ENCODE peak calls at places on chromosome 11, in nine cellular contexts. One of them, this sample, is unnamed.

GRCh38 chr11:12007769-12008737 is at the start of gene DKK3:
- DNase-seq in pancreas: no peak
- DNase-seq in lower lobe of right lung: no peak
- DNase-seq in stimulated activated CD8-positive, alpha-beta memory T cell treated with anti-CD3 and anti-CD28 coated beads, Interleukin-4, amount 100 ng/mL, for 1 hour: no peak
- DNase-seq in posterior vena cava: no peak
- DNase-seq in RPMI8226: no peak
- DNase-seq in activated T-helper 1 cell treated with anti-CD3 and anti-CD28 coated beads, Interleukin-12 subunit alpha, Interleukin-12 subunit beta, Interleukin-2, Interleukin-4 antibody, amounts not matched to agents 30 ng/mL and 10 ng/mL and 1 ng/mL, durations not matched to agents 14 hours and 24 hours and 36 hours: no peak
- DNase-seq in IMR-90: peak
- DNase-seq in stimulated activated CD4-positive, alpha-beta T cell treated with anti-CD3 and anti-CD28 coated beads, Interleukin-1b, Interleukin-23, amount 100 ng/mL, for 1 hour: no peak
- DNase-seq in this sample: no peak

GRCh38 chr11:26062665-26063064 is 269.3 kb upstream of the ANO3 start:
- DNase-seq in pancreas: no peak
- DNase-seq in lower lobe of right lung: no peak
- DNase-seq in stimulated activated CD8-positive, alpha-beta memory T cell treated with anti-CD3 and anti-CD28 coated beads, Interleukin-4, amount 100 ng/mL, for 1 hour: no peak
- DNase-seq in posterior vena cava: no peak
- DNase-seq in RPMI8226: no peak
- DNase-seq in activated T-helper 1 cell treated with anti-CD3 and anti-CD28 coated beads, Interleukin-12 subunit alpha, Interleukin-12 subunit beta, Interleukin-2, Interleukin-4 antibody, amounts not matched to agents 30 ng/mL and 10 ng/mL and 1 ng/mL, durations not matched to agents 14 hours and 24 hours and 36 hours: no peak
- DNase-seq in IMR-90: no peak
- DNase-seq in stimulated activated CD4-positive, alpha-beta T cell treated with anti-CD3 and anti-CD28 coated beads, Interleukin-1b, Interleukin-23, amount 100 ng/mL, for 1 hour: no peak
- DNase-seq in this sample: no peak

GRCh38 chr11:67054851-67055523 is 1.7 kb upstream of the RHOD start:
- DNase-seq in pancreas: peak
- DNase-seq in lower lobe of right lung: peak
- DNase-seq in stimulated activated CD8-positive, alpha-beta memory T cell treated with anti-CD3 and anti-CD28 coated beads, Interleukin-4, amount 100 ng/mL, for 1 hour: no peak
- DNase-seq in posterior vena cava: no peak
- DNase-seq in RPMI8226: peak
- DNase-seq in activated T-helper 1 cell treated with anti-CD3 and anti-CD28 coated beads, Interleukin-12 subunit alpha, Interleukin-12 subunit beta, Interleukin-2, Interleukin-4 antibody, amounts not matched to agents 30 ng/mL and 10 ng/mL and 1 ng/mL, durations not matched to agents 14 hours and 24 hours and 36 hours: no peak
- DNase-seq in IMR-90: peak
- DNase-seq in stimulated activated CD4-positive, alpha-beta T cell treated with anti-CD3 and anti-CD28 coated beads, Interleukin-1b, Interleukin-23, amount 100 ng/mL, for 1 hour: no peak
- DNase-seq in this sample: no peak

GRCh38 chr11:123255909-123256308 is 60.9 kb upstream of the CLMP start:
- DNase-seq in pancreas: no peak
- DNase-seq in lower lobe of right lung: no peak
- DNase-seq in stimulated activated CD8-positive, alpha-beta memory T cell treated with anti-CD3 and anti-CD28 coated beads, Interleukin-4, amount 100 ng/mL, for 1 hour: no peak
- DNase-seq in posterior vena cava: no peak
- DNase-seq in RPMI8226: no peak
- DNase-seq in activated T-helper 1 cell treated with anti-CD3 and anti-CD28 coated beads, Interleukin-12 subunit alpha, Interleukin-12 subunit beta, Interleukin-2, Interleukin-4 antibody, amounts not matched to agents 30 ng/mL and 10 ng/mL and 1 ng/mL, durations not matched to agents 14 hours and 24 hours and 36 hours: no peak
- DNase-seq in IMR-90: no peak
- DNase-seq in stimulated activated CD4-positive, alpha-beta T cell treated with anti-CD3 and anti-CD28 coated beads, Interleukin-1b, Interleukin-23, amount 100 ng/mL, for 1 hour: no peak
- DNase-seq in this sample: no peak

GRCh38 chr11:64633555-64634159 is 42.6 kb downstream of the SLC22A12 start:
- DNase-seq in pancreas: no peak
- DNase-seq in lower lobe of right lung: no peak
- DNase-seq in stimulated activated CD8-positive, alpha-beta memory T cell treated with anti-CD3 and anti-CD28 coated beads, Interleukin-4, amount 100 ng/mL, for 1 hour: no peak
- DNase-seq in posterior vena cava: no peak
- DNase-seq in RPMI8226: no peak
- DNase-seq in activated T-helper 1 cell treated with anti-CD3 and anti-CD28 coated beads, Interleukin-12 subunit alpha, Interleukin-12 subunit beta, Interleukin-2, Interleukin-4 antibody, amounts not matched to agents 30 ng/mL and 10 ng/mL and 1 ng/mL, durations not matched to agents 14 hours and 24 hours and 36 hours: no peak
- DNase-seq in IMR-90: no peak
- DNase-seq in stimulated activated CD4-positive, alpha-beta T cell treated with anti-CD3 and anti-CD28 coated beads, Interleukin-1b, Interleukin-23, amount 100 ng/mL, for 1 hour: no peak
- DNase-seq in this sample: no peak

GRCh38 chr11:68163691-68164090 is 42.5 kb upstream of the CHKA start:
- DNase-seq in pancreas: no peak
- DNase-seq in lower lobe of right lung: no peak
- DNase-seq in stimulated activated CD8-positive, alpha-beta memory T cell treated with anti-CD3 and anti-CD28 coated beads, Interleukin-4, amount 100 ng/mL, for 1 hour: no peak
- DNase-seq in posterior vena cava: no peak
- DNase-seq in RPMI8226: no peak
- DNase-seq in activated T-helper 1 cell treated with anti-CD3 and anti-CD28 coated beads, Interleukin-12 subunit alpha, Interleukin-12 subunit beta, Interleukin-2, Interleukin-4 antibody, amounts not matched to agents 30 ng/mL and 10 ng/mL and 1 ng/mL, durations not matched to agents 14 hours and 24 hours and 36 hours: no peak
- DNase-seq in IMR-90: no peak
- DNase-seq in stimulated activated CD4-positive, alpha-beta T cell treated with anti-CD3 and anti-CD28 coated beads, Interleukin-1b, Interleukin-23, amount 100 ng/mL, for 1 hour: no peak
- DNase-seq in this sample: no peak

GRCh38 chr11:60932605-60933346 is 8.5 kb downstream of the TMEM132A start:
- DNase-seq in pancreas: no peak
- DNase-seq in lower lobe of right lung: no peak
- DNase-seq in stimulated activated CD8-positive, alpha-beta memory T cell treated with anti-CD3 and anti-CD28 coated beads, Interleukin-4, amount 100 ng/mL, for 1 hour: no peak
- DNase-seq in posterior vena cava: no peak
- DNase-seq in RPMI8226: no peak
- DNase-seq in activated T-helper 1 cell treated with anti-CD3 and anti-CD28 coated beads, Interleukin-12 subunit alpha, Interleukin-12 subunit beta, Interleukin-2, Interleukin-4 antibody, amounts not matched to agents 30 ng/mL and 10 ng/mL and 1 ng/mL, durations not matched to agents 14 hours and 24 hours and 36 hours: no peak
- DNase-seq in IMR-90: no peak
- DNase-seq in stimulated activated CD4-positive, alpha-beta T cell treated with anti-CD3 and anti-CD28 coated beads, Interleukin-1b, Interleukin-23, amount 100 ng/mL, for 1 hour: no peak
- DNase-seq in this sample: no peak

GRCh38 chr11:2769779-2770555 is 70.2 kb upstream of the KCNQ1OT1 start:
- DNase-seq in pancreas: peak
- DNase-seq in lower lobe of right lung: peak
- DNase-seq in stimulated activated CD8-positive, alpha-beta memory T cell treated with anti-CD3 and anti-CD28 coated beads, Interleukin-4, amount 100 ng/mL, for 1 hour: no peak
- DNase-seq in posterior vena cava: peak
- DNase-seq in RPMI8226: no peak
- DNase-seq in activated T-helper 1 cell treated with anti-CD3 and anti-CD28 coated beads, Interleukin-12 subunit alpha, Interleukin-12 subunit beta, Interleukin-2, Interleukin-4 antibody, amounts not matched to agents 30 ng/mL and 10 ng/mL and 1 ng/mL, durations not matched to agents 14 hours and 24 hours and 36 hours: no peak
- DNase-seq in IMR-90: no peak
- DNase-seq in stimulated activated CD4-positive, alpha-beta T cell treated with anti-CD3 and anti-CD28 coated beads, Interleukin-1b, Interleukin-23, amount 100 ng/mL, for 1 hour: no peak
- DNase-seq in this sample: no peak

GRCh38 chr11:79313513-79313912 is 127.3 kb downstream of the TENM4 start:
- DNase-seq in pancreas: no peak
- DNase-seq in lower lobe of right lung: no peak
- DNase-seq in stimulated activated CD8-positive, alpha-beta memory T cell treated with anti-CD3 and anti-CD28 coated beads, Interleukin-4, amount 100 ng/mL, for 1 hour: no peak
- DNase-seq in posterior vena cava: no peak
- DNase-seq in RPMI8226: no peak
- DNase-seq in activated T-helper 1 cell treated with anti-CD3 and anti-CD28 coated beads, Interleukin-12 subunit alpha, Interleukin-12 subunit beta, Interleukin-2, Interleukin-4 antibody, amounts not matched to agents 30 ng/mL and 10 ng/mL and 1 ng/mL, durations not matched to agents 14 hours and 24 hours and 36 hours: no peak
- DNase-seq in IMR-90: no peak
- DNase-seq in stimulated activated CD4-positive, alpha-beta T cell treated with anti-CD3 and anti-CD28 coated beads, Interleukin-1b, Interleukin-23, amount 100 ng/mL, for 1 hour: no peak
- DNase-seq in this sample: no peak

GRCh38 chr11:4211991-4212390 is 117.4 kb downstream of the RRM1 start:
- DNase-seq in pancreas: no peak
- DNase-seq in lower lobe of right lung: no peak
- DNase-seq in stimulated activated CD8-positive, alpha-beta memory T cell treated with anti-CD3 and anti-CD28 coated beads, Interleukin-4, amount 100 ng/mL, for 1 hour: no peak
- DNase-seq in posterior vena cava: no peak
- DNase-seq in RPMI8226: no peak
- DNase-seq in activated T-helper 1 cell treated with anti-CD3 and anti-CD28 coated beads, Interleukin-12 subunit alpha, Interleukin-12 subunit beta, Interleukin-2, Interleukin-4 antibody, amounts not matched to agents 30 ng/mL and 10 ng/mL and 1 ng/mL, durations not matched to agents 14 hours and 24 hours and 36 hours: no peak
- DNase-seq in IMR-90: no peak
- DNase-seq in stimulated activated CD4-positive, alpha-beta T cell treated with anti-CD3 and anti-CD28 coated beads, Interleukin-1b, Interleukin-23, amount 100 ng/mL, for 1 hour: no peak
- DNase-seq in this sample: no peak

GRCh38 chr11:65412271-65413076 is 10.1 kb upstream of the NEAT1 start:
- DNase-seq in pancreas: peak
- DNase-seq in lower lobe of right lung: peak
- DNase-seq in stimulated activated CD8-positive, alpha-beta memory T cell treated with anti-CD3 and anti-CD28 coated beads, Interleukin-4, amount 100 ng/mL, for 1 hour: no peak
- DNase-seq in posterior vena cava: peak
- DNase-seq in RPMI8226: no peak
- DNase-seq in activated T-helper 1 cell treated with anti-CD3 and anti-CD28 coated beads, Interleukin-12 subunit alpha, Interleukin-12 subunit beta, Interleukin-2, Interleukin-4 antibody, amounts not matched to agents 30 ng/mL and 10 ng/mL and 1 ng/mL, durations not matched to agents 14 hours and 24 hours and 36 hours: no peak
- DNase-seq in IMR-90: no peak
- DNase-seq in stimulated activated CD4-positive, alpha-beta T cell treated with anti-CD3 and anti-CD28 coated beads, Interleukin-1b, Interleukin-23, amount 100 ng/mL, for 1 hour: no peak
- DNase-seq in this sample: no peak

GRCh38 chr11:94897330-94897768 is 76.0 kb downstream of the CWC15 start:
- DNase-seq in pancreas: peak
- DNase-seq in lower lobe of right lung: no peak
- DNase-seq in stimulated activated CD8-positive, alpha-beta memory T cell treated with anti-CD3 and anti-CD28 coated beads, Interleukin-4, amount 100 ng/mL, for 1 hour: no peak
- DNase-seq in posterior vena cava: no peak
- DNase-seq in RPMI8226: peak
- DNase-seq in activated T-helper 1 cell treated with anti-CD3 and anti-CD28 coated beads, Interleukin-12 subunit alpha, Interleukin-12 subunit beta, Interleukin-2, Interleukin-4 antibody, amounts not matched to agents 30 ng/mL and 10 ng/mL and 1 ng/mL, durations not matched to agents 14 hours and 24 hours and 36 hours: no peak
- DNase-seq in IMR-90: peak
- DNase-seq in stimulated activated CD4-positive, alpha-beta T cell treated with anti-CD3 and anti-CD28 coated beads, Interleukin-1b, Interleukin-23, amount 100 ng/mL, for 1 hour: no peak
- DNase-seq in this sample: no peak

GRCh38 chr11:110782616-110783015 is 70.4 kb upstream of the ARHGAP20 start:
- DNase-seq in pancreas: no peak
- DNase-seq in lower lobe of right lung: no peak
- DNase-seq in stimulated activated CD8-positive, alpha-beta memory T cell treated with anti-CD3 and anti-CD28 coated beads, Interleukin-4, amount 100 ng/mL, for 1 hour: no peak
- DNase-seq in posterior vena cava: no peak
- DNase-seq in RPMI8226: no peak
- DNase-seq in activated T-helper 1 cell treated with anti-CD3 and anti-CD28 coated beads, Interleukin-12 subunit alpha, Interleukin-12 subunit beta, Interleukin-2, Interleukin-4 antibody, amounts not matched to agents 30 ng/mL and 10 ng/mL and 1 ng/mL, durations not matched to agents 14 hours and 24 hours and 36 hours: no peak
- DNase-seq in IMR-90: peak
- DNase-seq in stimulated activated CD4-positive, alpha-beta T cell treated with anti-CD3 and anti-CD28 coated beads, Interleukin-1b, Interleukin-23, amount 100 ng/mL, for 1 hour: no peak
- DNase-seq in this sample: no peak

GRCh38 chr11:92838655-92839334 is 130.7 kb upstream of the MTNR1B start:
- DNase-seq in pancreas: no peak
- DNase-seq in lower lobe of right lung: no peak
- DNase-seq in stimulated activated CD8-positive, alpha-beta memory T cell treated with anti-CD3 and anti-CD28 coated beads, Interleukin-4, amount 100 ng/mL, for 1 hour: no peak
- DNase-seq in posterior vena cava: no peak
- DNase-seq in RPMI8226: no peak
- DNase-seq in activated T-helper 1 cell treated with anti-CD3 and anti-CD28 coated beads, Interleukin-12 subunit alpha, Interleukin-12 subunit beta, Interleukin-2, Interleukin-4 antibody, amounts not matched to agents 30 ng/mL and 10 ng/mL and 1 ng/mL, durations not matched to agents 14 hours and 24 hours and 36 hours: no peak
- DNase-seq in IMR-90: peak
- DNase-seq in stimulated activated CD4-positive, alpha-beta T cell treated with anti-CD3 and anti-CD28 coated beads, Interleukin-1b, Interleukin-23, amount 100 ng/mL, for 1 hour: no peak
- DNase-seq in this sample: no peak

GRCh38 chr11:67996051-67996450 is 7.8 kb downstream of the UNC93B1 start:
- DNase-seq in pancreas: no peak
- DNase-seq in lower lobe of right lung: no peak
- DNase-seq in stimulated activated CD8-positive, alpha-beta memory T cell treated with anti-CD3 and anti-CD28 coated beads, Interleukin-4, amount 100 ng/mL, for 1 hour: no peak
- DNase-seq in posterior vena cava: peak
- DNase-seq in RPMI8226: peak
- DNase-seq in activated T-helper 1 cell treated with anti-CD3 and anti-CD28 coated beads, Interleukin-12 subunit alpha, Interleukin-12 subunit beta, Interleukin-2, Interleukin-4 antibody, amounts not matched to agents 30 ng/mL and 10 ng/mL and 1 ng/mL, durations not matched to agents 14 hours and 24 hours and 36 hours: no peak
- DNase-seq in IMR-90: no peak
- DNase-seq in stimulated activated CD4-positive, alpha-beta T cell treated with anti-CD3 and anti-CD28 coated beads, Interleukin-1b, Interleukin-23, amount 100 ng/mL, for 1 hour: no peak
- DNase-seq in this sample: no peak

GRCh38 chr11:3659595-3660515 is 11.3 kb downstream of the CHRNA10 start:
- DNase-seq in pancreas: peak
- DNase-seq in lower lobe of right lung: no peak
- DNase-seq in stimulated activated CD8-positive, alpha-beta memory T cell treated with anti-CD3 and anti-CD28 coated beads, Interleukin-4, amount 100 ng/mL, for 1 hour: no peak
- DNase-seq in posterior vena cava: no peak
- DNase-seq in RPMI8226: no peak
- DNase-seq in activated T-helper 1 cell treated with anti-CD3 and anti-CD28 coated beads, Interleukin-12 subunit alpha, Interleukin-12 subunit beta, Interleukin-2, Interleukin-4 antibody, amounts not matched to agents 30 ng/mL and 10 ng/mL and 1 ng/mL, durations not matched to agents 14 hours and 24 hours and 36 hours: no peak
- DNase-seq in IMR-90: no peak
- DNase-seq in stimulated activated CD4-positive, alpha-beta T cell treated with anti-CD3 and anti-CD28 coated beads, Interleukin-1b, Interleukin-23, amount 100 ng/mL, for 1 hour: no peak
- DNase-seq in this sample: no peak

GRCh38 chr11:17763703-17764102 is 29.1 kb downstream of the KCNC1 start:
- DNase-seq in pancreas: no peak
- DNase-seq in lower lobe of right lung: no peak
- DNase-seq in stimulated activated CD8-positive, alpha-beta memory T cell treated with anti-CD3 and anti-CD28 coated beads, Interleukin-4, amount 100 ng/mL, for 1 hour: no peak
- DNase-seq in posterior vena cava: no peak
- DNase-seq in RPMI8226: no peak
- DNase-seq in activated T-helper 1 cell treated with anti-CD3 and anti-CD28 coated beads, Interleukin-12 subunit alpha, Interleukin-12 subunit beta, Interleukin-2, Interleukin-4 antibody, amounts not matched to agents 30 ng/mL and 10 ng/mL and 1 ng/mL, durations not matched to agents 14 hours and 24 hours and 36 hours: no peak
- DNase-seq in IMR-90: no peak
- DNase-seq in stimulated activated CD4-positive, alpha-beta T cell treated with anti-CD3 and anti-CD28 coated beads, Interleukin-1b, Interleukin-23, amount 100 ng/mL, for 1 hour: no peak
- DNase-seq in this sample: no peak

GRCh38 chr11:65492637-65493366 is 6.0 kb upstream of the MALAT1 start:
- DNase-seq in pancreas: peak
- DNase-seq in lower lobe of right lung: peak
- DNase-seq in stimulated activated CD8-positive, alpha-beta memory T cell treated with anti-CD3 and anti-CD28 coated beads, Interleukin-4, amount 100 ng/mL, for 1 hour: no peak
- DNase-seq in posterior vena cava: peak
- DNase-seq in RPMI8226: peak
- DNase-seq in activated T-helper 1 cell treated with anti-CD3 and anti-CD28 coated beads, Interleukin-12 subunit alpha, Interleukin-12 subunit beta, Interleukin-2, Interleukin-4 antibody, amounts not matched to agents 30 ng/mL and 10 ng/mL and 1 ng/mL, durations not matched to agents 14 hours and 24 hours and 36 hours: no peak
- DNase-seq in IMR-90: peak
- DNase-seq in stimulated activated CD4-positive, alpha-beta T cell treated with anti-CD3 and anti-CD28 coated beads, Interleukin-1b, Interleukin-23, amount 100 ng/mL, for 1 hour: no peak
- DNase-seq in this sample: peak

GRCh38 chr11:105148241-105148640 is 8.7 kb upstream of the CARD18 start:
- DNase-seq in pancreas: no peak
- DNase-seq in lower lobe of right lung: no peak
- DNase-seq in stimulated activated CD8-positive, alpha-beta memory T cell treated with anti-CD3 and anti-CD28 coated beads, Interleukin-4, amount 100 ng/mL, for 1 hour: no peak
- DNase-seq in posterior vena cava: no peak
- DNase-seq in RPMI8226: no peak
- DNase-seq in activated T-helper 1 cell treated with anti-CD3 and anti-CD28 coated beads, Interleukin-12 subunit alpha, Interleukin-12 subunit beta, Interleukin-2, Interleukin-4 antibody, amounts not matched to agents 30 ng/mL and 10 ng/mL and 1 ng/mL, durations not matched to agents 14 hours and 24 hours and 36 hours: no peak
- DNase-seq in IMR-90: peak
- DNase-seq in stimulated activated CD4-positive, alpha-beta T cell treated with anti-CD3 and anti-CD28 coated beads, Interleukin-1b, Interleukin-23, amount 100 ng/mL, for 1 hour: no peak
- DNase-seq in this sample: no peak

GRCh38 chr11:45339754-45340519 is 53.8 kb upstream of the SYT13 start:
- DNase-seq in pancreas: peak
- DNase-seq in lower lobe of right lung: peak
- DNase-seq in stimulated activated CD8-positive, alpha-beta memory T cell treated with anti-CD3 and anti-CD28 coated beads, Interleukin-4, amount 100 ng/mL, for 1 hour: peak
- DNase-seq in posterior vena cava: peak
- DNase-seq in RPMI8226: peak
- DNase-seq in activated T-helper 1 cell treated with anti-CD3 and anti-CD28 coated beads, Interleukin-12 subunit alpha, Interleukin-12 subunit beta, Interleukin-2, Interleukin-4 antibody, amounts not matched to agents 30 ng/mL and 10 ng/mL and 1 ng/mL, durations not matched to agents 14 hours and 24 hours and 36 hours: peak
- DNase-seq in IMR-90: peak
- DNase-seq in stimulated activated CD4-positive, alpha-beta T cell treated with anti-CD3 and anti-CD28 coated beads, Interleukin-1b, Interleukin-23, amount 100 ng/mL, for 1 hour: peak
- DNase-seq in this sample: peak

GRCh38 chr11:69300124-69301032 is 6.4 kb downstream of the MYEOV start:
- DNase-seq in pancreas: no peak
- DNase-seq in lower lobe of right lung: no peak
- DNase-seq in stimulated activated CD8-positive, alpha-beta memory T cell treated with anti-CD3 and anti-CD28 coated beads, Interleukin-4, amount 100 ng/mL, for 1 hour: no peak
- DNase-seq in posterior vena cava: no peak
- DNase-seq in RPMI8226: no peak
- DNase-seq in activated T-helper 1 cell treated with anti-CD3 and anti-CD28 coated beads, Interleukin-12 subunit alpha, Interleukin-12 subunit beta, Interleukin-2, Interleukin-4 antibody, amounts not matched to agents 30 ng/mL and 10 ng/mL and 1 ng/mL, durations not matched to agents 14 hours and 24 hours and 36 hours: no peak
- DNase-seq in IMR-90: peak
- DNase-seq in stimulated activated CD4-positive, alpha-beta T cell treated with anti-CD3 and anti-CD28 coated beads, Interleukin-1b, Interleukin-23, amount 100 ng/mL, for 1 hour: no peak
- DNase-seq in this sample: no peak

GRCh38 chr11:11966826-11967668 is 41.4 kb downstream of the DKK3 start:
- DNase-seq in pancreas: peak
- DNase-seq in lower lobe of right lung: peak
- DNase-seq in stimulated activated CD8-positive, alpha-beta memory T cell treated with anti-CD3 and anti-CD28 coated beads, Interleukin-4, amount 100 ng/mL, for 1 hour: peak
- DNase-seq in posterior vena cava: peak
- DNase-seq in RPMI8226: peak
- DNase-seq in activated T-helper 1 cell treated with anti-CD3 and anti-CD28 coated beads, Interleukin-12 subunit alpha, Interleukin-12 subunit beta, Interleukin-2, Interleukin-4 antibody, amounts not matched to agents 30 ng/mL and 10 ng/mL and 1 ng/mL, durations not matched to agents 14 hours and 24 hours and 36 hours: peak
- DNase-seq in IMR-90: peak
- DNase-seq in stimulated activated CD4-positive, alpha-beta T cell treated with anti-CD3 and anti-CD28 coated beads, Interleukin-1b, Interleukin-23, amount 100 ng/mL, for 1 hour: peak
- DNase-seq in this sample: no peak

GRCh38 chr11:47396049-47396320 is 12.4 kb upstream of the SLC39A13 start:
- DNase-seq in pancreas: no peak
- DNase-seq in lower lobe of right lung: no peak
- DNase-seq in stimulated activated CD8-positive, alpha-beta memory T cell treated with anti-CD3 and anti-CD28 coated beads, Interleukin-4, amount 100 ng/mL, for 1 hour: no peak
- DNase-seq in posterior vena cava: no peak
- DNase-seq in RPMI8226: peak
- DNase-seq in activated T-helper 1 cell treated with anti-CD3 and anti-CD28 coated beads, Interleukin-12 subunit alpha, Interleukin-12 subunit beta, Interleukin-2, Interleukin-4 antibody, amounts not matched to agents 30 ng/mL and 10 ng/mL and 1 ng/mL, durations not matched to agents 14 hours and 24 hours and 36 hours: no peak
- DNase-seq in IMR-90: no peak
- DNase-seq in stimulated activated CD4-positive, alpha-beta T cell treated with anti-CD3 and anti-CD28 coated beads, Interleukin-1b, Interleukin-23, amount 100 ng/mL, for 1 hour: no peak
- DNase-seq in this sample: no peak

GRCh38 chr11:108278546-108278945 is 55.7 kb downstream of the ATM start:
- DNase-seq in pancreas: no peak
- DNase-seq in lower lobe of right lung: no peak
- DNase-seq in stimulated activated CD8-positive, alpha-beta memory T cell treated with anti-CD3 and anti-CD28 coated beads, Interleukin-4, amount 100 ng/mL, for 1 hour: no peak
- DNase-seq in posterior vena cava: no peak
- DNase-seq in RPMI8226: no peak
- DNase-seq in activated T-helper 1 cell treated with anti-CD3 and anti-CD28 coated beads, Interleukin-12 subunit alpha, Interleukin-12 subunit beta, Interleukin-2, Interleukin-4 antibody, amounts not matched to agents 30 ng/mL and 10 ng/mL and 1 ng/mL, durations not matched to agents 14 hours and 24 hours and 36 hours: no peak
- DNase-seq in IMR-90: peak
- DNase-seq in stimulated activated CD4-positive, alpha-beta T cell treated with anti-CD3 and anti-CD28 coated beads, Interleukin-1b, Interleukin-23, amount 100 ng/mL, for 1 hour: no peak
- DNase-seq in this sample: no peak